ENCODE peak calls at places on chromosome 20, in six cellular contexts. D is GM12892, X is HepG2, J is GM12878, L is K562, O is H1. K is an unnamed sample.

GRCh38 chr20:46458891-46459750 is 52.7 kb upstream of the ELMO2 start:
- DNase-seq in D (no peak), L (peak), O (peak), J (peak), X (no peak), K (no peak)

GRCh38 chr20:9389321-9389720 is 125.1 kb upstream of the LAMP5 start:
- DNase-seq in D (no peak), X (no peak), L (no peak), O (no peak), J (no peak), K (no peak)

GRCh38 chr20:34622821-34623451 is 54.0 kb downstream of the PIGU start:
- DNase-seq in L (no peak), X (no peak), D (no peak), O (no peak), J (no peak), K (no peak)

GRCh38 chr20:41586784-41587183 is 31.4 kb downstream of the CHD6 start:
- DNase-seq in X (no peak), D (no peak), J (no peak), O (no peak), L (no peak), K (no peak)

GRCh38 chr20:46994341-46994740 is 99.7 kb downstream of the EYA2 start:
- DNase-seq in J (peak), O (no peak), X (no peak), L (no peak), D (peak), K (peak)

GRCh38 chr20:11901127-11901526 is 16.6 kb upstream of the BTBD3 start:
- DNase-seq in X (peak), L (no peak), D (no peak), J (no peak), O (no peak), K (no peak)

GRCh38 chr20:47719625-47720024 is 65.7 kb downstream of the SULF2 start:
- DNase-seq in D (no peak), J (no peak), O (no peak), X (no peak), L (no peak), K (no peak)

GRCh38 chr20:54497931-54498718 is 22.7 kb downstream of the DOK5 start:
- DNase-seq in L (no peak), D (no peak), X (no peak), J (no peak), O (no peak), K (no peak)

GRCh38 chr20:63027425-63028389 is 20.9 kb upstream of the BHLHE23 start:
- DNase-seq in D (no peak), L (no peak), J (no peak), O (no peak), X (no peak), K (no peak)

GRCh38 chr20:61801857-61802442 is 263.7 kb downstream of the TAF4 start:
- DNase-seq in L (no peak), O (no peak), D (no peak), X (no peak), J (no peak), K (no peak)

GRCh38 chr20:40980106-40980827 is 48.4 kb upstream of the TOP1 start:
- DNase-seq in X (no peak), O (no peak), J (peak), L (no peak), D (no peak), K (no peak)

GRCh38 chr20:24450646-24451376 is 18.6 kb upstream of the SYNDIG1 start:
- DNase-seq in O (no peak), X (no peak), L (no peak), D (no peak), J (no peak), K (no peak)

GRCh38 chr20:10537850-10538480 is 102.9 kb downstream of the SLX4IP start:
- DNase-seq in X (no peak), D (no peak), J (no peak), L (no peak), O (no peak), K (no peak)

GRCh38 chr20:3857405-3857804 is 10.8 kb downstream of the MAVS start:
- DNase-seq in D (no peak), L (no peak), X (no peak), J (no peak), O (no peak), K (no peak)

GRCh38 chr20:58971429-58971828 is 9.6 kb upstream of the NELFCD start:
- DNase-seq in J (no peak), O (no peak), D (no peak), X (no peak), L (no peak), K (no peak)

GRCh38 chr20:14706555-14706954 is 369.1 kb upstream of the FLRT3 start:
- DNase-seq in L (no peak), X (no peak), D (no peak), O (no peak), J (no peak), K (no peak)

GRCh38 chr20:33654680-33655161 is 7.4 kb upstream of the C20orf144 start:
- DNase-seq in L (peak), J (no peak), O (no peak), D (no peak), X (no peak), K (no peak)

GRCh38 chr20:62651285-62652021 is 9.2 kb downstream of the SLCO4A1 start:
- DNase-seq in X (no peak), L (no peak), D (peak), J (peak), O (no peak), K (peak)

GRCh38 chr20:39897781-39898466 is 791.1 kb downstream of the MAFB start:
- DNase-seq in X (no peak), D (no peak), L (no peak), O (no peak), J (no peak), K (no peak)

GRCh38 chr20:49542514-49542991 is 25.4 kb downstream of the PTGIS start:
- DNase-seq in D (no peak), L (no peak), X (no peak), O (no peak), J (no peak), K (no peak)

GRCh38 chr20:47927385-47927851 is 142.1 kb upstream of the SULF2 start:
- DNase-seq in L (no peak), O (no peak), D (no peak), X (no peak), J (no peak), K (no peak)

GRCh38 chr20:50721881-50722281 is 9.5 kb upstream of the PARD6B start:
- DNase-seq in L (no peak), X (no peak), D (no peak), O (no peak), J (no peak), K (no peak)

GRCh38 chr20:61719691-61720347 is 345.9 kb downstream of the TAF4 start:
- DNase-seq in O (no peak), X (no peak), J (no peak), D (no peak), L (no peak), K (no peak)

GRCh38 chr20:63693975-63694595 is 2.4 kb upstream of the TNFRSF6B start:
- DNase-seq in L (no peak), D (no peak), X (no peak), J (no peak), O (no peak), K (no peak)

GRCh38 chr20:59403261-59403961 is 103.0 kb downstream of the EDN3 start:
- DNase-seq in O (peak), X (no peak), D (peak), L (peak), J (no peak), K (peak)

GRCh38 chr20:14801591-14802325 is 464.3 kb upstream of the FLRT3 start:
- DNase-seq in O (no peak), L (no peak), D (no peak), J (peak), X (no peak), K (no peak)

GRCh38 chr20:38722708-38723068 is 1.6 kb upstream of the SLC32A1 start:
- DNase-seq in O (no peak), X (no peak), L (no peak), D (no peak), J (no peak), K (no peak)

GRCh38 chr20:59268827-59269226 is 31.6 kb upstream of the EDN3 start:
- DNase-seq in O (peak), J (no peak), D (no peak), X (no peak), L (no peak), K (no peak)

GRCh38 chr20:32917191-32917950 is 58.6 kb downstream of the EFCAB8 start:
- DNase-seq in L (no peak), D (no peak), J (no peak), O (no peak), X (no peak), K (no peak)

GRCh38 chr20:48690888-48691287 is 136.9 kb downstream of the PREX1 start:
- DNase-seq in O (no peak), X (no peak), L (peak), D (no peak), J (no peak), K (no peak)

GRCh38 chr20:31485450-31486339 is 10.6 kb downstream of the REM1 start:
- DNase-seq in O (no peak), D (no peak), X (no peak), L (peak), J (no peak), K (no peak)
- TF ChIP-seq POLR2A in O (no peak), D (no peak), X (no peak), L (no peak), J (no peak), K (no peak)

GRCh38 chr20:18284805-18285533 is 3.4 kb upstream of the ZNF133 start:
- DNase-seq in O (no peak), J (no peak), X (no peak), L (no peak), D (no peak), K (no peak)

GRCh38 chr20:18287915-18288747 is at the start of gene ZNF133:
- DNase-seq in O (peak), X (peak), L (peak), J (peak), D (peak), K (peak)

GRCh38 chr20:18287546-18287914 is 797 bp upstream of the ZNF133 start:
- DNase-seq in L (no peak), O (no peak), X (no peak), D (no peak), J (no peak), K (no peak)

DNA sequence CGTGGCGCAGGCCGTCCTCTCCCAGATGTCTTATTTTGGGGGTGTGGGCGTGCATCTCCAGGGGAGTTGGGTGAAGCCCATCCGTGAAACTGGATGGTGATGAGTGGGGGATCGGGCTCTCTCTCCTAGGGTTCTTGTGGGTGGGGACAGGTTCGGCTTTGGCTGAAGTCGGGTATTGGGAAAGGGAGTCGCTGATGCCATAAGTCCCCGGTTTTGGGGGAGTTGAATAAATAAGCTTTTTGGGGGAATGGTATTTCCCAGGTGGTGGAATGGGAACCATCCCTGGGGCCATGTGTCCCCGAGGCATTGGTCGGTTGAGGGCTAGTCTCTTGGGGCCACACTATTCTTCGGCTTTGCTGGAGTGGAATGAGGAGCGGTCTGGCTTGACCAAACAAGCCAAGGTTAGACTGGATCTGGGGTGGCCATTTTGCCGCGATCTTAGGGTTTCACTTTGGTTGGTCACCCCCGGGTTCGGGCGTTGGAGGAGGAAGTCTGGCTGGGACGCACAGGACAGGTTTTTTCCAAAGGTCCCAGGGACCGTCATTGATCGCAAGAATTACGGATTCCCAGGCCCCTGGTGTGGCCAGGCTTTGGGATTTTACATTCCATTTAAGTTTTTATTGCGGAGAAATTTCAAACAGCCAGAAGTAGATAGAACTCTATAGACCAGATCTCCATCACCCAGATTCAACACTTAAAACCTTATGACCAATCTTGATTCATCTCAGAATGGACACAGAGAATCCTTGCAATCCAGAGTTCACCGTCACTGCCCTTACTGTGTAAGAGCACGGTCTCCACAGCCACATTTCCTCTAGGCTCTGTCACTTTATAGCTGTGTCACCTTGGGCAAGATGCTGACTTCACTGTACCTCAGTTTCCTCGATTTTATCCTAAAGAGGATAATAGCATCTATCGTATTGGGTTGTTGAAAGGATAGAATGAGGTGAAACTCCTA is 700 bp downstream of the ZNF133 start:
- DNase-seq in J (no peak), X (peak), D (no peak), O (no peak), L (peak), K (peak)
- TF ChIP-seq TAF1 in J (no peak), X (no peak), D (no peak), O (peak), L (no peak), K (no peak)

GRCh38 chr20:44212792-44213191 is 2.2 kb upstream of the OSER1 start:
- DNase-seq in L (no peak), J (no peak), O (no peak), X (no peak), D (no peak), K (no peak)

GRCh38 chr20:44211177-44212039 is 837 bp upstream of the OSER1 start:
- DNase-seq in X (no peak), O (no peak), J (no peak), D (no peak), L (no peak), K (no peak)

GRCh38 chr20:44217342-44218092 is 6.9 kb upstream of the OSER1 start:
- DNase-seq in D (no peak), J (no peak), O (peak), L (peak), X (peak), K (no peak)

GRCh38 chr20:44218441-44218840 is 7.9 kb upstream of the OSER1 start:
- DNase-seq in L (no peak), O (no peak), X (no peak), D (no peak), J (no peak), K (no peak)

DNA sequence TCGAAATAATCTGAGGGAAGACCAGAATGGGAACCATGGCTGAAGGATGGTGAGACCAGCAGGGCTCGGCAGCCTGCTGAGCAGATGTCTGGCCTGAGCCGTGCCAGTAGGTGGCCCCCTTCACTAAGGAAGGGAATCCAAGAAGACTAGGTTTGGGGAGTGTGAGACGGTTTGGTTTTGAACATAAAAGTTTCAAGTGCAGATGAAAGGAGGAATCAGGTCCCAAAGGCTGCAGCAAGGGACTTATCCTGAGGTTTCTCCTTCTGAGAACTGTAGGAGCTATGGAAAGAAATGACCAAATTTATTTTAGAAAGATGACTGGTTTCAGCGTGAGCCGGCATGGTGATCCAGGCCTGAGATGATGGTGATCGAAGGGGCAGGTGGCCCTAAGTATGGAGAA is 4.6 kb upstream of the OSER1 start:
- DNase-seq in D (no peak), X (peak), O (no peak), J (no peak), L (peak), K (peak)
- TF ChIP-seq POLR2AphosphoS5 in D (no peak), X (no peak), O (no peak), J (no peak), L (no peak), K (no peak)

GRCh38 chr20:36862857-36863668 is 12.9 kb upstream of the TLDC2 start:
- DNase-seq in D (no peak), L (no peak), O (no peak), J (no peak), X (no peak), K (no peak)
- TF ChIP-seq POLR2A in D (no peak), L (no peak), O (no peak), J (peak), X (no peak), K (no peak)

GRCh38 chr20:953742-954141 is 37.6 kb upstream of the ANGPT4 start:
- DNase-seq in X (no peak), J (no peak), L (peak), D (no peak), O (no peak), K (no peak)
- TF ChIP-seq TAF1 in X (no peak), J (no peak), L (no peak), D (no peak), O (no peak), K (no peak)

GRCh38 chr20:57327820-57328219 is 1.8 kb upstream of the SPO11 start:
- DNase-seq in O (no peak), L (no peak), J (no peak), D (no peak), X (no peak), K (no peak)

GRCh38 chr20:57325632-57326356 is 3.8 kb upstream of the SPO11 start:
- DNase-seq in X (no peak), O (no peak), D (no peak), J (no peak), L (no peak), K (no peak)

GRCh38 chr20:57329608-57330221 is at the start of gene SPO11:
- DNase-seq in D (no peak), X (no peak), J (no peak), L (peak), O (peak), K (no peak)

GRCh38 chr20:57323034-57323433 is 6.6 kb upstream of the SPO11 start:
- DNase-seq in X (no peak), O (peak), J (no peak), D (no peak), L (no peak), K (no peak)

DNA sequence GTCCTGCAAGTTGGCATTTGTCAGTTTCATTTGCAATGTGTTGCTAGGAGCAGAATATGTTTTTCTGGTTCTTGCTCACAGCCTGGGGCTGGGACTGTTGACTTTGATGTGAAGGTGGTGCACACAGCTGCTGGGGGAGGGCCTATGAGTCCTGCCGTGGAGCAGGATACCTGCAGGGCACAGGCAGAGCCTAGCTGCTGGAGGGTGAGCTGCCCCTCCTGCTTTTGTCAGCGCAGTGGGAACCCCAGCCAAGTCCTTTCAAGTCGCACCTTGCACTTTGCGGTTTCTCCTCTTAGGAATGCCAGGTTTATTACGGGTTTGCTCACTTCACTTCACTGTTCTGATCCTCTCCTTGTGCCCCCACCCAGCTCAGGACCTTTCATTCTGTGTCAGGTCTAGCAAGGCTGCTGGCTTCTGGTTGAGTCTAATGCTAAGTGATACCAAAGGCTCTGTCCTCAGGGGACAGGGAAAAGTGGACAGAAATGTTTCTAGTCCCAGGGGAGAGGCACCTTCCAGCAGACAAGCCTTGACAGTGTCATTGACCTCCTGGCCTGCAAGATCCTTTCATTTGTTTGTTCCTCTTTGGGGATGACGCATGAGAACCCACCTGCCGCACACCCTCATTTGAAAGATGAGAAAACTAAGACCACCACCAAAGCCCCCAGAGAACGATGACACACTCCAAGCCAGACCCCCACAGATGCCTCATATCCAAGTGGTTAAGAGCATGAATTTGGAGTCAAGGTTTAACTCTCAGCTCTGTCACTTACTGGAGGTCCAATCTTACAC is 2.7 kb upstream of the SPO11 start:
- DNase-seq in O (no peak), X (no peak), J (no peak), L (no peak), D (no peak), K (no peak)
- TF ChIP-seq POLR2AphosphoS5 in O (no peak), X (no peak), J (no peak), L (no peak), D (no peak), K (no peak)

GRCh38 chr20:35771689-35772562 is at the start of gene PHF20:
- DNase-seq in J (peak), D (peak), X (peak), O (peak), L (peak), K (peak)
- TF ChIP-seq POLR2A in J (peak), D (peak), X (peak), O (peak), L (peak), K (peak)

DNA sequence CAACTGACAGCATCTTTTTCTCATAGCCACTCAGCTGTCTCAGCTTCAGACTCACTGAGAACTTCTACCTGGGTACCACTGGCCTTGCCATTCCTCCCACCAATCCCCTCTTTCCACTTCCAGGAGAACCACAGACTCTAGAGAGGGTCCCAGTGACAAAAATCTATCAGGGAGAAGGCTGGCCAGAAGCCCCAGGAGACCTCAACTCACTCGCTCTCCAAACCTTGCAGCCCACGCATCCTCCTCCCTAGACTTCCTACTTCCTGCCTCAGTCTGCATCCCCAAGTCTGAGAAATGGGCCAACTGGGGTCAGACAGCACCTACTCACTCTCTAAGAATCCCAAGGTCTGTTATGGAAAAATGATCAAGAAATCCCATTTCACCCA is 1.2 kb downstream of the TMEM239 start:
- DNase-seq in L (no peak), D (no peak), X (no peak), O (no peak), J (no peak), K (no peak)
- TF ChIP-seq TAF1 in L (no peak), D (no peak), X (no peak), O (no peak), J (no peak), K (no peak)